ENCODE peak calls at places on chromosome 18, in five cellular contexts. One of them, this sample, is unnamed.

GRCh38 chr18:29873211-29873610 is 1169.3 kb downstream of the DSC3 start:
- DNase-seq in H1: no peak
- DNase-seq in prostate gland: no peak
- DNase-seq in HepG2: no peak
- DNase-seq in HCT116: no peak
- DNase-seq in this sample: no peak

GRCh38 chr18:12564861-12565260 is 93.0 kb downstream of the SPIRE1 start:
- DNase-seq in H1: no peak
- DNase-seq in prostate gland: no peak
- DNase-seq in HepG2: no peak
- DNase-seq in HCT116: no peak
- DNase-seq in this sample: no peak

GRCh38 chr18:40035951-40036350 is 1919.1 kb upstream of the PIK3C3 start:
- DNase-seq in H1: no peak
- DNase-seq in prostate gland: no peak
- DNase-seq in HepG2: no peak
- DNase-seq in HCT116: no peak
- DNase-seq in this sample: no peak

GRCh38 chr18:9135912-9136314 is 668 bp upstream of the ANKRD12 start:
- DNase-seq in H1: peak; percentile 89
- DNase-seq in prostate gland: no peak
- DNase-seq in HepG2: peak; percentile 28
- DNase-seq in HCT116: peak; percentile 43
- DNase-seq in this sample: peak; percentile 67

GRCh38 chr18:48263913-48264506 is 145.2 kb downstream of the ZBTB7C start:
- DNase-seq in H1: no peak
- DNase-seq in prostate gland: no peak
- DNase-seq in HepG2: no peak
- DNase-seq in HCT116: no peak
- DNase-seq in this sample: no peak

GRCh38 chr18:54254265-54254758 is 15.0 kb upstream of the POLI start:
- DNase-seq in H1: no peak
- DNase-seq in prostate gland: peak; percentile 45
- DNase-seq in HepG2: peak; percentile 98
- DNase-seq in HCT116: peak; percentile 27
- DNase-seq in this sample: no peak

GRCh38 chr18:79579807-79580480 is 99.7 kb upstream of the CTDP1 start:
- DNase-seq in H1: peak; percentile 33
- DNase-seq in prostate gland: no peak
- DNase-seq in HepG2: no peak
- DNase-seq in HCT116: no peak
- DNase-seq in this sample: peak; percentile 3

GRCh38 chr18:75854174-75854573 is 426.7 kb upstream of the SMIM21 start:
- DNase-seq in H1: peak; percentile 79
- DNase-seq in prostate gland: no peak
- DNase-seq in HepG2: peak; percentile 3
- DNase-seq in HCT116: peak; percentile 26
- DNase-seq in this sample: peak; percentile 24

GRCh38 chr18:79583984-79584401 is 95.6 kb upstream of the CTDP1 start:
- DNase-seq in H1: no peak
- DNase-seq in prostate gland: no peak
- DNase-seq in HepG2: no peak
- DNase-seq in HCT116: no peak
- DNase-seq in this sample: peak; percentile 6

GRCh38 chr18:79595876-79596374 is 83.7 kb upstream of the CTDP1 start:
- DNase-seq in H1: no peak
- DNase-seq in prostate gland: no peak
- DNase-seq in HepG2: no peak
- DNase-seq in HCT116: no peak
- DNase-seq in this sample: peak; percentile 2

GRCh38 chr18:61891271-61891670 is 1.5 kb downstream of the RNF152 start:
- DNase-seq in H1: no peak
- DNase-seq in prostate gland: no peak
- DNase-seq in HepG2: no peak
- DNase-seq in HCT116: no peak
- DNase-seq in this sample: no peak
- TF ChIP-seq POLR2AphosphoS5 in H1: no peak
- TF ChIP-seq POLR2AphosphoS5 in prostate gland: peak; percentile 38
- TF ChIP-seq POLR2AphosphoS5 in HepG2: no peak
- TF ChIP-seq POLR2AphosphoS5 in HCT116: no peak
- TF ChIP-seq POLR2AphosphoS5 in this sample: no peak

GRCh38 chr18:77067315-77068061 is 65.1 kb downstream of the MBP start:
- DNase-seq in H1: no peak
- DNase-seq in prostate gland: no peak
- DNase-seq in HepG2: peak; percentile 34
- DNase-seq in HCT116: peak; percentile 75
- DNase-seq in this sample: peak; percentile 63
- TF ChIP-seq POLR2A in H1: no peak
- TF ChIP-seq POLR2A in prostate gland: no peak
- TF ChIP-seq POLR2A in HepG2: no peak
- TF ChIP-seq POLR2A in HCT116: no peak
- TF ChIP-seq POLR2A in this sample: no peak

DNA sequence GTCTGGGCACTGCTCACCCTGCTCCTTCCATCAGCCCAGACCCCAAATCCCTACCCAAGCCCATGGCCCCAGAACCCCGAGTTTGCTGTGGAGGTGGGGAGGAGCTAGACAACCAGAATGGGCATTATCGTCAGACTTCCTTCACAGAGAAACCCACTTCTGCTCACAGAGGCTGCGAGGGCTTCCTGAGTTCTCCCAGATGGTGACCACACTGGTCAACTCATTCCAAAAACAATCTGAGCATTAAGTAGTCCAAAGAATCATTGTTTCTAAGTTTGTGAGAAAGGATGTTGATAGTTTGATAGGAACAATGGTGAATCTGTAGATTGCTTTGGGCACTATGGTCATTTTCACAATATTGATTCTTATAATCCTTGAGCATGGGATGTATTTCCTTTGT is 60.2 kb downstream of the LRRC30 start:
- DNase-seq in H1: no peak
- DNase-seq in prostate gland: no peak
- DNase-seq in HepG2: no peak
- DNase-seq in HCT116: no peak
- DNase-seq in this sample: no peak
- TF ChIP-seq POLR2AphosphoS5 in H1: no peak
- TF ChIP-seq POLR2AphosphoS5 in prostate gland: no peak
- TF ChIP-seq POLR2AphosphoS5 in HepG2: no peak
- TF ChIP-seq POLR2AphosphoS5 in HCT116: no peak
- TF ChIP-seq POLR2AphosphoS5 in this sample: no peak

GRCh38 chr18:42689310-42689709 is 426.2 kb downstream of the RIT2 start:
- DNase-seq in H1: no peak
- DNase-seq in prostate gland: no peak
- DNase-seq in HepG2: no peak
- DNase-seq in HCT116: no peak
- DNase-seq in this sample: no peak
- TF ChIP-seq POLR2A in H1: no peak
- TF ChIP-seq POLR2A in prostate gland: no peak
- TF ChIP-seq POLR2A in HepG2: no peak
- TF ChIP-seq POLR2A in HCT116: no peak
- TF ChIP-seq POLR2A in this sample: no peak

GRCh38 chr18:50819727-50820378 is at the start of gene MRO:
- DNase-seq in H1: peak; percentile 91
- DNase-seq in prostate gland: peak; percentile 75
- DNase-seq in HepG2: peak; percentile 58
- DNase-seq in HCT116: no peak
- DNase-seq in this sample: peak; percentile 88
- TF ChIP-seq POLR2AphosphoS5 in H1: no peak
- TF ChIP-seq POLR2AphosphoS5 in prostate gland: peak; percentile 76
- TF ChIP-seq POLR2AphosphoS5 in HepG2: no peak
- TF ChIP-seq POLR2AphosphoS5 in HCT116: no peak
- TF ChIP-seq POLR2AphosphoS5 in this sample: no peak

GRCh38 chr18:74513149-74513882 is 17.2 kb downstream of the CNDP2 start:
- DNase-seq in H1: no peak
- DNase-seq in prostate gland: no peak
- DNase-seq in HepG2: no peak
- DNase-seq in HCT116: no peak
- DNase-seq in this sample: no peak
- TF ChIP-seq POLR2A in H1: no peak
- TF ChIP-seq POLR2A in prostate gland: no peak
- TF ChIP-seq POLR2A in HepG2: no peak
- TF ChIP-seq POLR2A in HCT116: no peak
- TF ChIP-seq POLR2A in this sample: no peak